ENCODE peak calls at places on chromosome 1, in nine cellular contexts. B, Z, H, Q, X, A, O, C and G are unnamed samples.

GRCh38 chr1:119327436-119328155 is 41.0 kb upstream of the HAO2 start:
- DNase-seq in B (no peak), Z (no peak), H (peak), Q (peak), X (no peak), A (no peak), O (peak), C (peak), G (peak)

GRCh38 chr1:232352956-232353355 is 277.0 kb downstream of the SIPA1L2 start:
- DNase-seq in B (no peak), Z (no peak), H (no peak), Q (no peak), X (no peak), A (no peak), O (no peak), C (no peak), G (no peak)

GRCh38 chr1:118151312-118151937 is 33.6 kb downstream of the SPAG17 start:
- DNase-seq in B (peak), Z (no peak), H (peak), Q (peak), X (peak), A (peak), O (peak), C (peak), G (no peak)

GRCh38 chr1:220891221-220892085 is 12.2 kb downstream of the HLX start:
- DNase-seq in B (no peak), Z (no peak), H (no peak), Q (no peak), X (no peak), A (no peak), O (no peak), C (no peak), G (no peak)

GRCh38 chr1:236615399-236616148 is 11.3 kb upstream of the HEATR1 start:
- DNase-seq in B (no peak), Z (no peak), H (no peak), Q (no peak), X (no peak), A (no peak), O (no peak), C (no peak), G (no peak)

GRCh38 chr1:244050835-244051444 is at the start of gene ZBTB18:
- DNase-seq in B (no peak), Z (peak), H (peak), Q (no peak), X (no peak), A (peak), O (no peak), C (no peak), G (peak)

GRCh38 chr1:41003640-41004220 is 17.8 kb downstream of the SLFNL1 start:
- DNase-seq in B (peak), Z (peak), H (peak), Q (peak), X (no peak), A (peak), O (no peak), C (no peak), G (peak)

GRCh38 chr1:203117611-203118575 is 9.6 kb upstream of the ADORA1 start:
- DNase-seq in B (peak), Z (no peak), H (peak), Q (peak), X (peak), A (peak), O (peak), C (peak), G (no peak)

GRCh38 chr1:70431874-70432273 is 20.8 kb downstream of the CTH start:
- DNase-seq in B (no peak), Z (no peak), H (no peak), Q (no peak), X (no peak), A (no peak), O (no peak), C (no peak), G (no peak)

GRCh38 chr1:50747394-50747793 is 212.7 kb downstream of the FAF1 start:
- DNase-seq in B (no peak), Z (no peak), H (no peak), Q (no peak), X (no peak), A (no peak), O (no peak), C (no peak), G (no peak)

GRCh38 chr1:94542088-94542671 is 621 bp upstream of the F3 start:
- DNase-seq in B (no peak), Z (no peak), H (no peak), Q (no peak), X (no peak), A (peak), O (no peak), C (no peak), G (no peak)

GRCh38 chr1:81780705-81781454 is 19.9 kb upstream of the ADGRL2 start:
- DNase-seq in B (no peak), Z (no peak), H (peak), Q (no peak), X (no peak), A (no peak), O (no peak), C (no peak), G (no peak)

GRCh38 chr1:9542425-9542824 is 3.2 kb downstream of the SLC25A33 start:
- DNase-seq in B (no peak), Z (no peak), H (peak), Q (no peak), X (no peak), A (no peak), O (no peak), C (no peak), G (no peak)

GRCh38 chr1:158155673-158156072 is 25.0 kb upstream of the CD1D start:
- DNase-seq in B (no peak), Z (no peak), H (no peak), Q (no peak), X (no peak), A (peak), O (no peak), C (no peak), G (no peak)